ENCODE peak calls at places on chromosomes 2 and 18, in seven cellular contexts. M is left ventricle myocardium superior, G is BE2C, H is hypothalamus, K is GDM1, L is stomach, W is kidney epithelial cell. D is an unnamed sample.

GRCh38 chr2:241659150-241659739 is 21.8 kb downstream of the ATG4B start:
- DNase-seq in K (no peak), M (peak), W (peak), H (peak), L (peak), G (peak), D (peak)

GRCh38 chr2:102359527-102359926 is 3.9 kb downstream of the IL18R1 start:
- DNase-seq in W (no peak), L (no peak), H (no peak), M (no peak), K (no peak), G (no peak), D (no peak)

GRCh38 chr2:128008089-128008672 is 19.7 kb downstream of the SAP130 start:
- DNase-seq in K (no peak), G (no peak), H (no peak), W (no peak), M (no peak), L (no peak), D (no peak)

GRCh38 chr2:96325884-96326255 is 753 bp downstream of the ITPRIPL1 start:
- DNase-seq in W (no peak), M (no peak), H (no peak), L (no peak), G (no peak), K (no peak), D (no peak)

GRCh38 chr2:25252291-25253152 is 84.1 kb upstream of the POMC start:
- DNase-seq in K (no peak), W (no peak), G (peak), H (peak), L (peak), M (peak), D (no peak)

GRCh38 chr2:233361298-233361697 is 7.0 kb downstream of the DGKD start:
- DNase-seq in L (no peak), H (no peak), K (no peak), W (no peak), G (no peak), M (no peak), D (no peak)

GRCh38 chr2:205612661-205613060 is 69.6 kb upstream of the NRP2 start:
- DNase-seq in K (peak), W (no peak), L (no peak), H (no peak), M (no peak), G (peak), D (no peak)

GRCh38 chr2:134290363-134290762 is 36.5 kb downstream of the MGAT5 start:
- DNase-seq in G (no peak), W (no peak), K (no peak), L (no peak), M (no peak), H (no peak), D (no peak)

GRCh38 chr2:109094144-109094543 is 34.9 kb upstream of the SH3RF3 start:
- DNase-seq in K (no peak), H (no peak), W (no peak), L (no peak), G (no peak), M (no peak), D (no peak)

GRCh38 chr2:229852565-229852964 is 69.2 kb downstream of the TRIP12 start:
- DNase-seq in M (peak), W (no peak), G (no peak), L (no peak), K (no peak), H (no peak), D (no peak)

GRCh38 chr2:191845248-191845715 is 1.6 kb downstream of the CAVIN2 start:
- DNase-seq in H (no peak), K (no peak), M (peak), W (no peak), G (peak), L (no peak), D (no peak)

GRCh38 chr2:230939691-230940475 is 14.8 kb upstream of the GPR55 start:
- DNase-seq in G (no peak), L (peak), M (no peak), K (no peak), H (no peak), W (no peak), D (no peak)

GRCh38 chr2:184644685-184645084 is 46.4 kb downstream of the ZNF804A start:
- DNase-seq in W (no peak), M (no peak), H (no peak), G (no peak), L (no peak), K (no peak), D (no peak)

GRCh38 chr2:144215701-144216675 is 303.9 kb downstream of the ZEB2 start:
- DNase-seq in L (no peak), G (no peak), H (no peak), W (no peak), K (no peak), M (no peak), D (no peak)

GRCh38 chr18:80104364-80104779 is 4.7 kb upstream of the ADNP2 start:
- DNase-seq in W (no peak), K (no peak), M (no peak), L (no peak), G (no peak), H (no peak), D (no peak)

GRCh38 chr18:3323900-3324299 is 62.0 kb downstream of the MYL12B start:
- DNase-seq in K (no peak), W (no peak), L (no peak), H (no peak), G (no peak), M (no peak), D (no peak)

GRCh38 chr2:165357758-165358157 is 111.7 kb upstream of the CSRNP3 start:
- DNase-seq in G (no peak), L (no peak), M (no peak), W (peak), K (no peak), H (no peak), D (no peak)

GRCh38 chr2:75548036-75548573 is 12.6 kb downstream of the EVA1A start:
- DNase-seq in K (no peak), H (no peak), L (peak), M (no peak), G (peak), W (no peak), D (no peak)

GRCh38 chr2:239609583-239610310 is 208.9 kb upstream of the HDAC4 start:
- DNase-seq in G (no peak), L (no peak), H (peak), M (no peak), W (no peak), K (no peak), D (no peak)

GRCh38 chr2:32011566-32011960 is 755 bp upstream of the MEMO1 start:
- DNase-seq in M (no peak), W (no peak), L (no peak), H (no peak), K (no peak), G (no peak), D (no peak)

D was measured in putamen.